ENCODE peak calls at places on chromosomes 6 and 20, in seven cellular contexts. One of them, this sample, is unnamed.
A peak's percentile ranks its signal among the peaks of the same experiment; 100 is the strongest.

GRCh38 chr6:167475947-167476346 is 151.1 kb downstream of the TTLL2 start:
- DNase-seq in SK-N-SH: no peak
- DNase-seq in H1: peak; percentile 39
- DNase-seq in HepG2: no peak
- DNase-seq in K562: no peak
- DNase-seq in Panc1: no peak
- DNase-seq in GM12878: no peak
- DNase-seq in this sample: no peak

GRCh38 chr20:36881888-36882287 is 6.0 kb downstream of the TLDC2 start:
- DNase-seq in SK-N-SH: no peak
- DNase-seq in H1: no peak
- DNase-seq in HepG2: no peak
- DNase-seq in K562: no peak
- DNase-seq in Panc1: no peak
- DNase-seq in GM12878: no peak
- DNase-seq in this sample: no peak

GRCh38 chr6:127290391-127290963 is 23.8 kb downstream of the RNF146 start:
- DNase-seq in SK-N-SH: no peak
- DNase-seq in H1: no peak
- DNase-seq in HepG2: no peak
- DNase-seq in K562: no peak
- DNase-seq in Panc1: no peak
- DNase-seq in GM12878: no peak
- DNase-seq in this sample: no peak

GRCh38 chr6:29984232-29984631 is 41.9 kb downstream of the HLA-A start:
- DNase-seq in SK-N-SH: no peak
- DNase-seq in H1: no peak
- DNase-seq in HepG2: no peak
- DNase-seq in K562: no peak
- DNase-seq in Panc1: no peak
- DNase-seq in GM12878: no peak
- DNase-seq in this sample: no peak

GRCh38 chr6:16108419-16108818 is 20.5 kb upstream of the MYLIP start:
- DNase-seq in SK-N-SH: no peak
- DNase-seq in H1: no peak
- DNase-seq in HepG2: no peak
- DNase-seq in K562: no peak
- DNase-seq in Panc1: no peak
- DNase-seq in GM12878: no peak
- DNase-seq in this sample: no peak

GRCh38 chr6:107704377-107705013 is 119.6 kb downstream of the SCML4 start:
- DNase-seq in SK-N-SH: peak; percentile 69
- DNase-seq in H1: no peak
- DNase-seq in HepG2: peak; percentile 29
- DNase-seq in K562: peak; percentile 63
- DNase-seq in Panc1: peak; percentile 7
- DNase-seq in GM12878: no peak
- DNase-seq in this sample: peak; percentile 18

GRCh38 chr6:113246186-113246585 is 611.0 kb upstream of the MARCKS start:
- DNase-seq in SK-N-SH: no peak
- DNase-seq in H1: no peak
- DNase-seq in HepG2: no peak
- DNase-seq in K562: no peak
- DNase-seq in Panc1: no peak
- DNase-seq in GM12878: no peak
- DNase-seq in this sample: no peak

GRCh38 chr6:132147530-132148011 is 196.4 kb upstream of the CCN2 start:
- DNase-seq in SK-N-SH: no peak
- DNase-seq in H1: no peak
- DNase-seq in HepG2: no peak
- DNase-seq in K562: no peak
- DNase-seq in Panc1: no peak
- DNase-seq in GM12878: no peak
- DNase-seq in this sample: no peak

GRCh38 chr6:130815200-130816071 is 11.8 kb upstream of the SMLR1 start:
- DNase-seq in SK-N-SH: no peak
- DNase-seq in H1: no peak
- DNase-seq in HepG2: peak; percentile 98
- DNase-seq in K562: no peak
- DNase-seq in Panc1: no peak
- DNase-seq in GM12878: no peak
- DNase-seq in this sample: no peak

GRCh38 chr20:25600632-25601031 is 15.3 kb upstream of the NINL start:
- DNase-seq in SK-N-SH: no peak
- DNase-seq in H1: no peak
- DNase-seq in HepG2: peak; percentile 59
- DNase-seq in K562: no peak
- DNase-seq in Panc1: no peak
- DNase-seq in GM12878: no peak
- DNase-seq in this sample: no peak

GRCh38 chr6:108473197-108473596 is 87.5 kb upstream of the FOXO3 start:
- DNase-seq in SK-N-SH: no peak
- DNase-seq in H1: no peak
- DNase-seq in HepG2: no peak
- DNase-seq in K562: no peak
- DNase-seq in Panc1: no peak
- DNase-seq in GM12878: no peak
- DNase-seq in this sample: no peak

GRCh38 chr6:170021579-170021978 is 269.3 kb downstream of the DLL1 start:
- DNase-seq in SK-N-SH: no peak
- DNase-seq in H1: no peak
- DNase-seq in HepG2: no peak
- DNase-seq in K562: no peak
- DNase-seq in Panc1: no peak
- DNase-seq in GM12878: no peak
- DNase-seq in this sample: no peak

GRCh38 chr6:27591660-27592059 is 118.8 kb upstream of the ZNF184 start:
- DNase-seq in SK-N-SH: no peak
- DNase-seq in H1: no peak
- DNase-seq in HepG2: peak; percentile 72
- DNase-seq in K562: peak; percentile 46
- DNase-seq in Panc1: peak; percentile 89
- DNase-seq in GM12878: no peak
- DNase-seq in this sample: no peak

GRCh38 chr6:93407186-93407585 is 12.2 kb downstream of the EPHA7 start:
- DNase-seq in SK-N-SH: no peak
- DNase-seq in H1: no peak
- DNase-seq in HepG2: no peak
- DNase-seq in K562: no peak
- DNase-seq in Panc1: no peak
- DNase-seq in GM12878: no peak
- DNase-seq in this sample: no peak

GRCh38 chr20:1263853-1264252 is 2.2 kb upstream of the SNPH start:
- DNase-seq in SK-N-SH: no peak
- DNase-seq in H1: no peak
- DNase-seq in HepG2: no peak
- DNase-seq in K562: no peak
- DNase-seq in Panc1: no peak
- DNase-seq in GM12878: no peak
- DNase-seq in this sample: no peak

GRCh38 chr6:125212377-125212776 is 58.8 kb downstream of the TPD52L1 start:
- DNase-seq in SK-N-SH: no peak
- DNase-seq in H1: no peak
- DNase-seq in HepG2: no peak
- DNase-seq in K562: no peak
- DNase-seq in Panc1: no peak
- DNase-seq in GM12878: no peak
- DNase-seq in this sample: no peak

GRCh38 chr6:79605061-79605460 is 26.1 kb upstream of the SH3BGRL2 start:
- DNase-seq in SK-N-SH: no peak
- DNase-seq in H1: no peak
- DNase-seq in HepG2: no peak
- DNase-seq in K562: peak; percentile 29
- DNase-seq in Panc1: no peak
- DNase-seq in GM12878: no peak
- DNase-seq in this sample: no peak

GRCh38 chr6:68141190-68141589 is 493.9 kb upstream of the ADGRB3 start:
- DNase-seq in SK-N-SH: no peak
- DNase-seq in H1: no peak
- DNase-seq in HepG2: no peak
- DNase-seq in K562: no peak
- DNase-seq in Panc1: no peak
- DNase-seq in GM12878: no peak
- DNase-seq in this sample: no peak

GRCh38 chr6:127119361-127120108 is 1.1 kb downstream of the RSPO3 start:
- DNase-seq in SK-N-SH: peak; percentile 48
- DNase-seq in H1: no peak
- DNase-seq in HepG2: no peak
- DNase-seq in K562: no peak
- DNase-seq in Panc1: no peak
- DNase-seq in GM12878: no peak
- DNase-seq in this sample: no peak

GRCh38 chr6:27582928-27583725 is 110.2 kb upstream of the ZNF184 start:
- DNase-seq in SK-N-SH: peak; percentile 55
- DNase-seq in H1: no peak
- DNase-seq in HepG2: peak; percentile 65
- DNase-seq in K562: peak; percentile 56
- DNase-seq in Panc1: peak; percentile 67
- DNase-seq in GM12878: no peak
- DNase-seq in this sample: no peak

GRCh38 chr6:6105472-6106036 is 98.8 kb upstream of the NRN1 start:
- DNase-seq in SK-N-SH: no peak
- DNase-seq in H1: peak; percentile 9
- DNase-seq in HepG2: no peak
- DNase-seq in K562: no peak
- DNase-seq in Panc1: peak; percentile 2
- DNase-seq in GM12878: no peak
- DNase-seq in this sample: peak; percentile 2

GRCh38 chr6:150241751-150242150 is 98.9 kb downstream of the PPP1R14C start:
- DNase-seq in SK-N-SH: no peak
- DNase-seq in H1: no peak
- DNase-seq in HepG2: no peak
- DNase-seq in K562: no peak
- DNase-seq in Panc1: no peak
- DNase-seq in GM12878: no peak
- DNase-seq in this sample: no peak

GRCh38 chr20:17466641-17467040 is 64.5 kb downstream of the BFSP1 start:
- DNase-seq in SK-N-SH: no peak
- DNase-seq in H1: no peak
- DNase-seq in HepG2: no peak
- DNase-seq in K562: no peak
- DNase-seq in Panc1: no peak
- DNase-seq in GM12878: no peak
- DNase-seq in this sample: no peak

GRCh38 chr6:144395014-144395413 is 109.9 kb downstream of the UTRN start:
- DNase-seq in SK-N-SH: no peak
- DNase-seq in H1: no peak
- DNase-seq in HepG2: no peak
- DNase-seq in K562: no peak
- DNase-seq in Panc1: no peak
- DNase-seq in GM12878: no peak
- DNase-seq in this sample: no peak

GRCh38 chr6:131951576-131952230 is 531 bp upstream of the CCN2 start:
- DNase-seq in SK-N-SH: no peak
- DNase-seq in H1: no peak
- DNase-seq in HepG2: no peak
- DNase-seq in K562: no peak
- DNase-seq in Panc1: no peak
- DNase-seq in GM12878: no peak
- DNase-seq in this sample: no peak

GRCh38 chr20:30376767-30377658 is 880.5 kb upstream of the DEFB115 start:
- DNase-seq in SK-N-SH: peak; percentile 87
- DNase-seq in H1: peak; percentile 27
- DNase-seq in HepG2: peak; percentile 87
- DNase-seq in K562: peak; percentile 82
- DNase-seq in Panc1: peak; percentile 67
- DNase-seq in GM12878: peak; percentile 28
- DNase-seq in this sample: peak; percentile 68

GRCh38 chr6:25035451-25036435 is 100.0 kb upstream of the RIPOR2 start:
- DNase-seq in SK-N-SH: no peak
- DNase-seq in H1: no peak
- DNase-seq in HepG2: no peak
- DNase-seq in K562: no peak
- DNase-seq in Panc1: no peak
- DNase-seq in GM12878: no peak
- DNase-seq in this sample: no peak

GRCh38 chr6:106525885-106526280 is 103.4 kb downstream of the RTN4IP1 start:
- DNase-seq in SK-N-SH: no peak
- DNase-seq in H1: no peak
- DNase-seq in HepG2: no peak
- DNase-seq in K562: no peak
- DNase-seq in Panc1: no peak
- DNase-seq in GM12878: no peak
- DNase-seq in this sample: no peak
- TF ChIP-seq SIN3A in SK-N-SH: no peak
- TF ChIP-seq SIN3A in H1: no peak
- TF ChIP-seq SIN3A in HepG2: no peak
- TF ChIP-seq SIN3A in K562: no peak
- TF ChIP-seq SIN3A in Panc1: no peak
- TF ChIP-seq SIN3A in GM12878: no peak
- TF ChIP-seq SIN3A in this sample: no peak

GRCh38 chr6:83867527-83868161 is 8.2 kb downstream of the CYB5R4 start:
- DNase-seq in SK-N-SH: no peak
- DNase-seq in H1: no peak
- DNase-seq in HepG2: no peak
- DNase-seq in K562: no peak
- DNase-seq in Panc1: peak; percentile 95
- DNase-seq in GM12878: no peak
- DNase-seq in this sample: peak; percentile 21
- TF ChIP-seq SIN3A in SK-N-SH: no peak
- TF ChIP-seq SIN3A in H1: no peak
- TF ChIP-seq SIN3A in HepG2: no peak
- TF ChIP-seq SIN3A in K562: no peak
- TF ChIP-seq SIN3A in Panc1: no peak
- TF ChIP-seq SIN3A in GM12878: no peak
- TF ChIP-seq SIN3A in this sample: no peak

DNA sequence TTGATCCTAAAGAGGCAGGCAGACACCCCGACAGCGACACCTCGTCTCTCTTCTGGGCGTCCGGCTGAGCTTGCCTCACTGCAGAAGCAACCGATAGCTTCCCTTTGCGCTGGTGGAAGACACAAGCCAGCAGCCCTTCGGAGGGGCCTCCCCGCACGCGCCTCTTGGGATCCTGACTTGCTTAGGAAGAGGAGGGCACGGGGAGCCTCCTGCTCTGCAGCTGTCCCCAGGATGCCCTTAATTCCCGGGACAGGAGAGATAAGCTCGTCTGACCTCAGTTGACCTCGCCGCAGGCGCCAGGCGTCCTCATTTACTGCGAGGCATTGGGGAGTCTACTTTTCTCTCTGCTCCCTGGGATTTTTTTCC is 94.0 kb downstream of the CD83 start:
- DNase-seq in SK-N-SH: peak; percentile 61
- DNase-seq in H1: peak; percentile 33
- DNase-seq in HepG2: peak; percentile 12
- DNase-seq in K562: peak; percentile 51
- DNase-seq in Panc1: no peak
- DNase-seq in GM12878: no peak
- DNase-seq in this sample: no peak
- TF ChIP-seq SIN3A in SK-N-SH: no peak
- TF ChIP-seq SIN3A in H1: no peak
- TF ChIP-seq SIN3A in HepG2: no peak
- TF ChIP-seq SIN3A in K562: no peak
- TF ChIP-seq SIN3A in Panc1: no peak
- TF ChIP-seq SIN3A in GM12878: no peak
- TF ChIP-seq SIN3A in this sample: no peak

DNA sequence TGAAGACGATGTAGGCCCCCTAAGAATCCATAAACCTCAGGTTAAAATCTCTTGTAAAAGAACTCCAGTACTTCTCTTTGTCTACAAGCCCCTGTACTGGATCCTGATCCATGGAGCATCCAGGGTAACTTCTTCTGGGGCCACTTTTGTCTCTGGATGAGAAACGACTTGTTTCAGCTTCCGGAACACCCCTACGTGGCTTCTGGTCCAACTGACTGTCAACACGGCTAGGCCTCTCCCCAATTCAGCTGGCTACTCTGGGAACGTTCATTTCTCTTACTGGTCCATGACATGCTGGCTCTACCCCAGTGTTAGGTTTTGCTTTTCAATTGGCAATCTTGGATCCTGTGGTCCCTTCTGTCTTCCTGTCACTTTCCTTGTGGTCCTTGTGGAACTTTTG is 198.0 kb downstream of the BACH2 start:
- DNase-seq in SK-N-SH: no peak
- DNase-seq in H1: no peak
- DNase-seq in HepG2: no peak
- DNase-seq in K562: no peak
- DNase-seq in Panc1: no peak
- DNase-seq in GM12878: no peak
- DNase-seq in this sample: no peak
- TF ChIP-seq SIN3A in SK-N-SH: no peak
- TF ChIP-seq SIN3A in H1: no peak
- TF ChIP-seq SIN3A in HepG2: no peak
- TF ChIP-seq SIN3A in K562: no peak
- TF ChIP-seq SIN3A in Panc1: no peak
- TF ChIP-seq SIN3A in GM12878: no peak
- TF ChIP-seq SIN3A in this sample: no peak